ENCODE peak calls at places on chromosome 9, in seven cellular contexts. O is stimulated activated CD4-positive, alpha-beta T cell treated with anti-CD3 and anti-CD28 coated beads, Interleukin-15, amount 100 ng/mL, for 1 hour; B is AG09309; L is A172; C is fibroblast of pulmonary artery; V is GM23338; P is AG08396. W is an unnamed sample.

GRCh38 chr9:115008536-115008935 is 78.1 kb upstream of the TNFSF8 start:
- DNase-seq in O (no peak), P (peak; percentile 76), V (no peak), L (peak; percentile 93), C (peak; percentile 74), B (peak; percentile 79), W (no peak)

GRCh38 chr9:113456235-113456634 is 7.3 kb upstream of the RGS3 start:
- DNase-seq in L (no peak), C (peak; percentile 31), V (peak; percentile 25), O (no peak), B (no peak), P (peak; percentile 47), W (no peak)

GRCh38 chr9:93673271-93673843 is 97.0 kb downstream of the PHF2 start:
- DNase-seq in P (peak; percentile 54), V (no peak), L (no peak), B (no peak), C (peak; percentile 18), O (no peak), W (peak; percentile 25)

GRCh38 chr9:110033869-110034268 is 174.1 kb downstream of the C9orf152 start:
- DNase-seq in C (peak; percentile 42), B (no peak), L (peak; percentile 83), V (peak; percentile 48), P (peak; percentile 28), O (no peak), W (no peak)

GRCh38 chr9:36742264-36742663 is 169.6 kb downstream of the MELK start:
- DNase-seq in C (no peak), L (no peak), B (no peak), P (no peak), O (no peak), V (peak; percentile 30), W (no peak)

GRCh38 chr9:4987996-4988421 is 2.9 kb downstream of the JAK2 start:
- DNase-seq in V (peak; percentile 96), O (peak; percentile 12), P (peak; percentile 43), L (peak; percentile 65), C (peak; percentile 81), B (no peak), W (peak; percentile 54)

GRCh38 chr9:126705767-126706697 is 92.3 kb downstream of the LMX1B start:
- DNase-seq in C (peak; percentile 45), B (no peak), L (peak; percentile 65), V (peak; percentile 86), P (peak; percentile 67), O (peak; percentile 49), W (peak; percentile 86)

GRCh38 chr9:3758816-3759576 is 233.2 kb upstream of the RFX3 start:
- DNase-seq in B (no peak), O (no peak), L (peak; percentile 19), P (no peak), V (no peak), C (peak; percentile 13), W (no peak)

GRCh38 chr9:113957778-113958430 is 81.8 kb downstream of the ZNF618 start:
- DNase-seq in V (no peak), P (peak; percentile 69), O (no peak), C (peak; percentile 80), L (peak; percentile 84), B (peak; percentile 74), W (no peak)

GRCh38 chr9:90523953-90524352 is 118.7 kb downstream of the DIRAS2 start:
- DNase-seq in P (no peak), O (no peak), L (no peak), V (no peak), B (no peak), C (no peak), W (no peak)

GRCh38 chr9:135116892-135117680 is 29.6 kb downstream of the OLFM1 start:
- DNase-seq in C (no peak), P (no peak), B (no peak), V (no peak), L (peak; percentile 89), O (no peak), W (no peak)

GRCh38 chr9:31323726-31324444 is 1060.6 kb upstream of the ACO1 start:
- DNase-seq in B (no peak), V (no peak), P (no peak), O (no peak), C (no peak), L (no peak), W (no peak)

W was measured in activated naive CD8-positive, alpha-beta T cell treated with anti-CD3 and anti-CD28 coated beads, Interleukin-2, amount 10 ng/mL, durations not matched to agents 7 days and 5 days.